ENCODE peak calls at places on chromosomes 11 and 22, in seven cellular contexts. F is tibial nerve, V is A549, O is uterus, T is neural progenitor cell, R is K562, C is psoas muscle. L is an unnamed sample.
A peak's percentile ranks its signal among the peaks of the same experiment; 100 is the strongest.

GRCh38 chr11:64146036-64146943 is 19.6 kb downstream of the MACROD1 start:
- DNase-seq in F (no peak), V (peak; percentile 65), O (no peak), T (peak; percentile 72), R (peak; percentile 83), C (peak; percentile 66), L (no peak)

GRCh38 chr11:11789735-11790369 is 51.9 kb upstream of the USP47 start:
- DNase-seq in F (no peak), V (peak; percentile 34), O (no peak), T (peak; percentile 38), R (peak; percentile 24), C (no peak), L (no peak)

GRCh38 chr11:62889484-62890437 is 9.1 kb downstream of the SLC3A2 start:
- DNase-seq in F (no peak), V (peak; percentile 71), O (peak; percentile 60), T (no peak), R (peak; percentile 36), C (no peak), L (no peak)

GRCh38 chr11:24622262-24622661 is 125.4 kb downstream of the LUZP2 start:
- DNase-seq in F (no peak), V (no peak), O (no peak), T (no peak), R (no peak), C (no peak), L (no peak)

GRCh38 chr11:68181719-68182451 is 31.2 kb downstream of the KMT5B start:
- DNase-seq in F (no peak), V (no peak), O (no peak), T (no peak), R (no peak), C (no peak), L (no peak)

GRCh38 chr11:1560618-1561251 is 11.3 kb downstream of the DUSP8 start:
- DNase-seq in F (no peak), V (no peak), O (no peak), T (no peak), R (no peak), C (peak; percentile 49), L (no peak)

GRCh38 chr22:47333625-47334024 is 571.2 kb downstream of the TBC1D22A start:
- DNase-seq in F (no peak), V (peak; percentile 55), O (no peak), T (no peak), R (no peak), C (no peak), L (no peak)

GRCh38 chr11:7703785-7704184 is 2.5 kb downstream of the OVCH2 start:
- DNase-seq in F (no peak), V (no peak), O (no peak), T (no peak), R (no peak), C (no peak), L (no peak)

GRCh38 chr22:50257451-50258360 is 3.8 kb downstream of the MAPK12 start:
- DNase-seq in F (no peak), V (no peak), O (no peak), T (no peak), R (no peak), C (peak; percentile 79), L (no peak)

GRCh38 chr22:27297125-27297524 is 504.4 kb downstream of the MN1 start:
- DNase-seq in F (no peak), V (no peak), O (no peak), T (no peak), R (no peak), C (no peak), L (no peak)

GRCh38 chr22:49810363-49811013 is 17.2 kb downstream of the BRD1 start:
- DNase-seq in F (no peak), V (no peak), O (no peak), T (no peak), R (no peak), C (no peak), L (no peak)

GRCh38 chr11:12885717-12886226 is 123.3 kb upstream of the RASSF10 start:
- DNase-seq in F (no peak), V (no peak), O (no peak), T (no peak), R (no peak), C (no peak), L (no peak)

GRCh38 chr11:107916671-107917241 is 11.5 kb upstream of the RAB39A start:
- DNase-seq in F (no peak), V (no peak), O (no peak), T (peak; percentile 75), R (peak; percentile 17), C (no peak), L (no peak)

DNA sequence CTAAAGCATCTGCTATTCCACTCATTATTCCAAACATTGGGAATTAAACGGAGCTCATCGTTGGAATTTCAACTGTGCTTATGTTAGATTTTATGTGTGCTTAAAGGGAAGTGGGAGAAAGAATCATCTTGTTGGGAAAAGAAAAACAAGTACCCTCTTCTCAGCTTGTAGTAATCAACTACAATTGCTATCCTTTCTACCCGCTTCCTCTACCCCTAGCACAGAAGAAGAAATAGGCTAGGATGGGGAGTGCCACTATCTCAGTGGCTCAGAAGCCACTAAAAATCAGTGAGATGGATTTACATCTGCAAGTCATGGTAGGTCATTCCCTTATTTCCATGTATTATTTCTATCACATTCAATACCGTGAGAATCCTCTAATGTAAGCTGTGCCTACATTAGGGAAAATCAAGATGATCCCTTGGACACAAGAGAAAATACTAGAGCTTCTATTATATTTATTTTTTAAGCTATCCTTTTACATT is 97.9 kb upstream of the CD44 start:
- DNase-seq in F (no peak), V (no peak), O (no peak), T (no peak), R (no peak), C (no peak), L (no peak)
- H3K4me3 ChIP-seq in F (no peak overlapping the region), V (no peak overlapping the region), O (no peak overlapping the region), T (no peak overlapping the region), R (no peak overlapping the region), C (no peak overlapping the region), L (no peak overlapping the region)

DNA sequence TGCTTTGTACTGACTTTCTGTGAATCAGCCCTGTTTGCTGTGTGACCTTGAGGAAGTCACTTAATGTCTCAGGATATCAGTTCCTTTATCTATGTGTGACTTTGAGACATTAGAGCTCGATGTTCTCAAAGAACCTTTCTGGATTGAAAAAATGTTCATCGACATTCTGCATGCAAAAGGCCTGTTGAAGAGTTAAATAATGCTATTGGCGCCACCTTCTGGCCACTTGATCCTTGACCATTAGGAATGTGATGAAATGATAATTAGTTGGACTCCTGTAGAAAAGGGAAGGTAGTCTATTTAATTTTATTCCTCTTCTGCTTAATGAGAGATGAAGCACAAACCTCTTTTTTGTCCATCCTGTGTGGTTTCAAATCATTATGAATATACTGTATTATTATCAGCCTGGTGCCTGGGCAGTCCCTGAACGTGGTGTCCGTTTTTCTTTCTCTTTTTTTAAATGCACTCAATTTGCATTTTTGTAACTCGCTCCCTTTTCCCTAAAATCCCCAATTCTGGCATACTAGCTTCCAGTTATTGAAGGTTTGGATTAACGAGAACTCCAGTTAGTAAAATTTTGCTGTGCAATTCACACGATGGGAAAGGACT is 20.7 kb downstream of the ELF5 start:
- DNase-seq in F (peak; percentile 68), V (peak; percentile 66), O (peak; percentile 69), T (peak; percentile 79), R (peak; percentile 64), C (no peak), L (no peak)
- TF ChIP-seq CTCF in F (peak; percentile 46), V (peak; percentile 90), O (peak; percentile 67), T (peak; percentile 85), R (peak; percentile 69), C (peak; percentile 71), L (no peak)

DNA sequence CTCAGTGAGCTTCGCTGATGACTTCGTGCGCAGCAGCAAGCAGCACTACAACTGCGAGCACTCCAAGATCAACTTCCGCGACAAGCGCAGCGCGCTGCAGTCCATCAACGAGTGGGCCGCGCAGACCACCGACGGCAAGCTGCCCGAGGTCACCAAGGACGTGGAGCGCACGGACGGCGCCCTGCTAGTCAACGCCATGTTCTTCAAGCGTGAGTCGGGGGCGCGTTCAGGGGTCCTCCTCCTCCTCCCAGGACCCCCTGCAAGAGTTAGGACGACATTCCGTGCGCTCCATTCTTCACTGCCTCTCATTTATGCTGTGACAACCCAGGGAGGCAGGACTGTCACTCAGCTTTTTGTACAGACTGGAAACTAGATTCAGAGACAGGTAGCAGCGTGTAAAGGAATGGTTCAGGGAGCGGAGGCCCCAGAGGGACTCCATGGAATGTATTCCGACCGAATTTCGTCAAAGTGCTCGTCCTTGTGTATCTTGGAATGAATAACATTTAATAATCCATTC is 4.8 kb downstream of the SERPINH1 start:
- DNase-seq in F (no peak), V (no peak), O (no peak), T (no peak), R (no peak), C (no peak), L (no peak)
- H3K27ac ChIP-seq in F (peak overlapping the region; percentile 48), V (no peak overlapping the region), O (peak overlapping the region; percentile 99), T (no peak overlapping the region), R (no peak overlapping the region), C (no peak overlapping the region), L (peak overlapping the region; percentile 42)

DNA sequence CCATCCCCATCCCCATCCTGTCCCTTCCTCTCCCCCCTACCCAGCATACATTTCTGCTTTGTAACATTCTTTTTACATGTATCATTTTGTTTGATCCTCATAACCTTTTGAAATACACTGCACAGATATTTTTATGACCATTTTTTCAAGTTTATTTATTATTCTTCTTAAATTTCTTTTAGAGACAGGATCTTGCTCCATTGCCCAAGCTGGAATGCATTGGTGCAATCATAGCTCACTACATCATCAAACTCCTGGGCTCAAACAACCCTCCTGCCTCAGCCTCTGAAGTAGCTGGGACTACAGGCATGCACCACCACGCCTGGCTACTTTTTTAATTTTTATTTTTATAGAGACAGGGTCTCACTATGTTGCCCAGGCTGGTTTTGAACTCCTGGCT is 99.4 kb upstream of the AKIP1 start:
- DNase-seq in F (no peak), V (no peak), O (peak; percentile 68), T (no peak), R (no peak), C (no peak), L (no peak)
- H3K4me3 ChIP-seq in F (no peak overlapping the region), V (no peak overlapping the region), O (peak overlapping the region; percentile 73), T (no peak overlapping the region), R (no peak overlapping the region), C (peak overlapping the region; percentile 73), L (peak overlapping the region; percentile 75)

GRCh38 chr11:60915250-60915914 is 1.4 kb downstream of the TMEM109 start:
- DNase-seq in F (peak; percentile 34), V (peak; percentile 60), O (peak; percentile 50), T (peak; percentile 94), R (no peak), C (peak; percentile 81), L (no peak)
- TF ChIP-seq CTCF in F (peak; percentile 26), V (peak; percentile 51), O (no peak), T (peak; percentile 45), R (peak; percentile 15), C (peak; percentile 32), L (no peak)

GRCh38 chr22:42376721-42377177 is 55.5 kb downstream of the NFAM1 start:
- DNase-seq in F (peak; percentile 72), V (no peak), O (peak; percentile 56), T (peak; percentile 91), R (peak; percentile 32), C (peak; percentile 86), L (no peak)
- H3K27ac ChIP-seq in F (peak overlapping the region; percentile 29), V (no peak overlapping the region), O (peak overlapping the region; percentile 49), T (peak overlapping the region; percentile 56), R (no peak overlapping the region), C (peak overlapping the region; percentile 16), L (peak overlapping the region; percentile 49)

L was measured in coronary artery.